ENCODE peak calls at places on chromosome 20, in five cellular contexts. I, D, V, W and N are unnamed samples. For H4K20me1, the result is how much of the 10 kb centered on the place peaks cover.

GRCh38 chr20:38065764-38066375 is 32.3 kb downstream of the RPRD1B start:
- DNase-seq in I (no peak), D (no peak), W (no peak), V (no peak), N (no peak)

GRCh38 chr20:48310312-48310711 is 517.5 kb downstream of the PREX1 start:
- DNase-seq in D (no peak), W (no peak), I (no peak), V (no peak), N (no peak)

GRCh38 chr20:57806975-57807374 is 97.2 kb upstream of the PMEPA1 start:
- DNase-seq in I (no peak), D (no peak), V (no peak), W (no peak), N (no peak)

GRCh38 chr20:45918779-45919535 is 7.0 kb upstream of the PLTP start:
- DNase-seq in V (no peak), D (peak), W (no peak), I (peak), N (peak)

GRCh38 chr20:32070282-32070681 is 18.2 kb downstream of the HCK start:
- DNase-seq in W (no peak), D (no peak), V (no peak), I (no peak), N (no peak)

GRCh38 chr20:20837574-20838021 is 125.2 kb upstream of the RALGAPA2 start:
- DNase-seq in I (peak), V (peak), W (peak), D (peak), N (peak)

GRCh38 chr20:50709574-50709973 is 18.2 kb upstream of the RIPOR3 start:
- DNase-seq in V (no peak), D (no peak), W (no peak), I (no peak), N (peak)

GRCh38 chr20:43925786-43926185 is 11.1 kb downstream of the TOX2 start:
- DNase-seq in W (no peak), D (peak), V (no peak), I (peak), N (peak)

GRCh38 chr20:57560554-57561355 is at the start of gene PCK1:
- DNase-seq in I (peak), W (no peak), D (peak), V (peak), N (no peak)

GRCh38 chr20:13857304-13857703 is 72.5 kb downstream of the NDUFAF5 start:
- DNase-seq in W (no peak), V (no peak), I (no peak), D (no peak), N (no peak)

GRCh38 chr20:62806383-62807050 is 1.9 kb downstream of the OGFR start:
- DNase-seq in V (no peak), W (no peak), D (no peak), I (no peak), N (no peak)
- H4K20me1 ChIP-seq in V (under half), W (under half), D (under half), I (under half), N (under half)

GRCh38 chr20:1367479-1367878 is 25.4 kb downstream of the FKBP1A start:
- DNase-seq in I (no peak), W (no peak), D (no peak), V (no peak), N (no peak)
- H4K20me1 ChIP-seq in I (under half), W (under half), D (under half), V (under half), N (under half)

GRCh38 chr20:2797136-2797983 is 3.1 kb downstream of the CPXM1 start:
- DNase-seq in I (no peak), D (no peak), V (no peak), W (no peak), N (no peak)
- H4K20me1 ChIP-seq in I (under half), D (under half), V (under half), W (under half), N (under half)

GRCh38 chr20:36469973-36470372 is 71.3 kb upstream of the MYL9 start:
- DNase-seq in I (no peak), W (no peak), D (no peak), V (no peak), N (no peak)
- H4K20me1 ChIP-seq in I (half or more), W (half or more), D (under half), V (under half), N (under half)

GRCh38 chr20:34109442-34109841 is 2.6 kb downstream of the EIF2S2 start:
- DNase-seq in V (no peak), W (no peak), I (no peak), D (no peak), N (no peak)
- H4K20me1 ChIP-seq in V (half or more), W (half or more), I (half or more), D (half or more), N (under half)

GRCh38 chr20:62808211-62808865 is 3.7 kb downstream of the OGFR start:
- DNase-seq in I (peak), D (peak), V (peak), W (peak), N (no peak)

GRCh38 chr20:62811320-62811719 is 5.5 kb upstream of the COL9A3 start:
- DNase-seq in W (no peak), D (no peak), V (no peak), I (no peak), N (no peak)

GRCh38 chr20:62807444-62808210 is 3.0 kb downstream of the OGFR start:
- DNase-seq in V (no peak), D (no peak), W (no peak), I (no peak), N (no peak)

GRCh38 chr20:62811720-62812119 is 5.1 kb upstream of the COL9A3 start:
- DNase-seq in I (no peak), W (no peak), D (no peak), V (no peak), N (no peak)

GRCh38 chr20:62809530-62810428 is 5.1 kb downstream of the OGFR start:
- DNase-seq in W (no peak), D (no peak), V (no peak), I (no peak), N (no peak)
- H4K20me1 ChIP-seq in W (under half), D (under half), V (under half), I (half or more), N (under half)

GRCh38 chr20:41163821-41164220 is 26.5 kb downstream of the PLCG1 start:
- DNase-seq in W (no peak), D (no peak), I (no peak), V (no peak), N (no peak)
- H4K20me1 ChIP-seq in W (under half), D (under half), I (under half), V (under half), N (under half)

DNA sequence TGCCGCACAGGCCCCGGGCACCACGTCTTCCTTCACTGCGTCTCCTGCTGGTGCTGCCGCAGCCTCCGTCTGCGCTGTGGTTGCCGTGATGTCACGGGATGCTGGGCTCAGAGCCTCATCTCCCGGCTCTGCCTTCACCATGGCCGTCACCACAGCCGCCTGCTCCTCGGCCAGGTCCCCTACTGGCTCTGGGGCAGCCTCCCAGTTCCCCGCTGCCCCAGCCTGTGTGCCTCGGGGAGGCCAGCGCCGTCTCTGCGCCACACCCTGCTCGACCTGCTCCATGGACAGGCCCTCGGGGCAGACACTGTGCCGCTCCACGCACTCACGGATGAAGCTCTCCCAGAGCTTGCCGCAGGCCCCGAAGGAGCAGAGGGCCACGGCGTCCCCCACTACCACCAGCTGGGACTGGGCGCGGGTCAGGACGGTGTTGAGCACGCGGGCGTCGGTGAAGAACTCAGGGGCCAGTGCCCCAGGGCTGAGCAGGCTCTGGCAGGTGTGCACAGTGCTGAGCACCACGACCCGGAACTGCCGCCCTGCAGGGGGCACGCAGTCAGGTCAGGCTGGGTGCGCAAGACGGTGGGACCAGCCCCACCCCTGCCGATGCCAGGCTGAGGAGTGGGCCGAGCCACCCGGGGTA is 8.2 kb downstream of the HELZ2 start:
- DNase-seq in W (no peak), V (no peak), I (no peak), D (no peak), N (no peak)
- H4K20me1 ChIP-seq in W (under half), V (under half), I (under half), D (under half), N (under half)